ENCODE peak calls at places on chromosomes 1 and 21, in nine cellular contexts. X is AG08396; F is activated CD4-positive, alpha-beta T cell treated with anti-CD3 and anti-CD28 coated beads for 24 hours; Y is effector CD8-positive, alpha-beta T cell; E is stromal cell of bone marrow; O is caudate nucleus; D is RWPE1; P is progenitor cell of endocrine pancreas; J is C1 segment of cervical spinal cord. A is an unnamed sample.

GRCh38 chr21:45142469-45142868 is 68.1 kb downstream of the ADARB1 start:
- DNase-seq in X (peak; percentile 82), F (no peak), Y (no peak), E (peak; percentile 52), O (no peak), D (no peak), P (no peak), J (no peak), A (no peak)

GRCh38 chr1:182552527-182552926 is 36.5 kb downstream of the RNASEL start:
- DNase-seq in X (no peak), F (no peak), Y (no peak), E (no peak), O (no peak), D (no peak), P (no peak), J (no peak), A (no peak)

GRCh38 chr1:189336115-189337100 is 1141.3 kb downstream of the BRINP3 start:
- DNase-seq in X (no peak), F (no peak), Y (no peak), E (no peak), O (no peak), D (no peak), P (no peak), J (no peak), A (no peak)

GRCh38 chr1:192045038-192045575 is 113.2 kb upstream of the RGS18 start:
- DNase-seq in X (no peak), F (no peak), Y (no peak), E (no peak), O (no peak), D (no peak), P (no peak), J (no peak), A (no peak)

GRCh38 chr1:195439661-195440060 is 1168.6 kb downstream of the KCNT2 start:
- DNase-seq in X (no peak), F (no peak), Y (no peak), E (no peak), O (no peak), D (no peak), P (no peak), J (no peak), A (no peak)

GRCh38 chr1:46492871-46493270 is 3.2 kb downstream of the DMBX1 start:
- DNase-seq in X (no peak), F (no peak), Y (no peak), E (no peak), O (no peak), D (no peak), P (no peak), J (no peak), A (no peak)

GRCh38 chr1:62282909-62283308 is 36.3 kb downstream of the KANK4 start:
- DNase-seq in X (no peak), F (no peak), Y (no peak), E (no peak), O (no peak), D (no peak), P (no peak), J (no peak), A (no peak)

GRCh38 chr1:207461649-207462048 is 7.5 kb downstream of the CR2 start:
- DNase-seq in X (no peak), F (no peak), Y (no peak), E (no peak), O (no peak), D (no peak), P (no peak), J (no peak), A (no peak)

GRCh38 chr1:91559046-91559750 is 58.5 kb downstream of the CDC7 start:
- DNase-seq in X (no peak), F (no peak), Y (no peak), E (no peak), O (no peak), D (no peak), P (no peak), J (no peak), A (no peak)

GRCh38 chr1:64077281-64077940 is 126.0 kb upstream of the UBE2U start:
- DNase-seq in X (no peak), F (no peak), Y (no peak), E (no peak), O (peak; percentile 5), D (peak; percentile 29), P (no peak), J (peak; percentile 17), A (no peak)

GRCh38 chr21:37863842-37864241 is 52.4 kb downstream of the KCNJ6 start:
- DNase-seq in X (no peak), F (no peak), Y (no peak), E (no peak), O (no peak), D (no peak), P (no peak), J (no peak), A (no peak)

GRCh38 chr1:221783437-221783836 is 41.5 kb upstream of the DUSP10 start:
- DNase-seq in X (no peak), F (no peak), Y (no peak), E (no peak), O (no peak), D (no peak), P (no peak), J (no peak), A (no peak)

GRCh38 chr1:168833801-168834224 is 104.8 kb upstream of the DPT start:
- DNase-seq in X (no peak), F (no peak), Y (no peak), E (no peak), O (no peak), D (no peak), P (no peak), J (no peak), A (no peak)

GRCh38 chr1:228015276-228016180 is 8.7 kb downstream of the WNT3A start:
- DNase-seq in X (peak; percentile 70), F (no peak), Y (no peak), E (peak; percentile 19), O (no peak), D (peak; percentile 84), P (peak; percentile 5), J (no peak), A (no peak)

A was measured in NCI-H1930.